ENCODE peak calls at places on chromosome 3, in ten cellular contexts. One of them, this sample, is unnamed. For H3K27me3, the result is how much of the 10 kb centered on the place peaks cover.

GRCh38 chr3:45139372-45139894 is 6.7 kb downstream of the CDCP1 start:
- DNase-seq in pancreas: no peak
- DNase-seq in stomach: no peak
- DNase-seq in heart right ventricle: no peak
- DNase-seq in CD8-positive, alpha-beta T cell: no peak
- DNase-seq in upper lobe of right lung: no peak
- DNase-seq in cardiac muscle cell: no peak
- DNase-seq in left ventricle myocardium inferior: no peak
- DNase-seq in mammary epithelial cell: no peak
- DNase-seq in tibial nerve: peak
- DNase-seq in this sample: no peak

GRCh38 chr3:182201769-182202168 is 490.0 kb downstream of the SOX2 start:
- DNase-seq in pancreas: no peak
- DNase-seq in mammary epithelial cell: no peak
- DNase-seq in tibial nerve: no peak
- DNase-seq in left ventricle myocardium inferior: no peak
- DNase-seq in CD8-positive, alpha-beta T cell: no peak
- DNase-seq in upper lobe of right lung: no peak
- DNase-seq in cardiac muscle cell: no peak
- DNase-seq in heart right ventricle: no peak
- DNase-seq in stomach: no peak
- DNase-seq in this sample: no peak

GRCh38 chr3:150308481-150308918 is 99.6 kb upstream of the TSC22D2 start:
- DNase-seq in cardiac muscle cell: no peak
- DNase-seq in pancreas: no peak
- DNase-seq in stomach: peak
- DNase-seq in upper lobe of right lung: no peak
- DNase-seq in heart right ventricle: no peak
- DNase-seq in CD8-positive, alpha-beta T cell: no peak
- DNase-seq in tibial nerve: no peak
- DNase-seq in mammary epithelial cell: no peak
- DNase-seq in left ventricle myocardium inferior: no peak
- DNase-seq in this sample: no peak

GRCh38 chr3:126746395-126747177 is 42.5 kb downstream of the CHCHD6 start:
- DNase-seq in heart right ventricle: peak
- DNase-seq in upper lobe of right lung: peak
- DNase-seq in mammary epithelial cell: peak
- DNase-seq in CD8-positive, alpha-beta T cell: no peak
- DNase-seq in pancreas: no peak
- DNase-seq in cardiac muscle cell: peak
- DNase-seq in left ventricle myocardium inferior: peak
- DNase-seq in tibial nerve: peak
- DNase-seq in stomach: peak
- DNase-seq in this sample: no peak

GRCh38 chr3:17195856-17196604 is 311.3 kb downstream of the PLCL2 start:
- DNase-seq in CD8-positive, alpha-beta T cell: no peak
- DNase-seq in tibial nerve: no peak
- DNase-seq in pancreas: no peak
- DNase-seq in left ventricle myocardium inferior: no peak
- DNase-seq in cardiac muscle cell: peak
- DNase-seq in stomach: no peak
- DNase-seq in heart right ventricle: no peak
- DNase-seq in mammary epithelial cell: no peak
- DNase-seq in upper lobe of right lung: no peak
- DNase-seq in this sample: no peak

GRCh38 chr3:22835041-22835440 is 368.1 kb upstream of the UBE2E2 start:
- DNase-seq in heart right ventricle: no peak
- DNase-seq in cardiac muscle cell: no peak
- DNase-seq in left ventricle myocardium inferior: no peak
- DNase-seq in CD8-positive, alpha-beta T cell: no peak
- DNase-seq in pancreas: no peak
- DNase-seq in tibial nerve: no peak
- DNase-seq in upper lobe of right lung: no peak
- DNase-seq in mammary epithelial cell: peak
- DNase-seq in stomach: no peak
- DNase-seq in this sample: no peak

GRCh38 chr3:132984181-132984580 is 54.0 kb upstream of the TMEM108 start:
- DNase-seq in pancreas: no peak
- DNase-seq in mammary epithelial cell: no peak
- DNase-seq in upper lobe of right lung: no peak
- DNase-seq in tibial nerve: peak
- DNase-seq in heart right ventricle: no peak
- DNase-seq in left ventricle myocardium inferior: no peak
- DNase-seq in CD8-positive, alpha-beta T cell: no peak
- DNase-seq in stomach: no peak
- DNase-seq in cardiac muscle cell: no peak
- DNase-seq in this sample: no peak

GRCh38 chr3:169929830-169930519 is 18.6 kb downstream of the SAMD7 start:
- DNase-seq in upper lobe of right lung: no peak
- DNase-seq in heart right ventricle: no peak
- DNase-seq in left ventricle myocardium inferior: no peak
- DNase-seq in tibial nerve: no peak
- DNase-seq in stomach: no peak
- DNase-seq in CD8-positive, alpha-beta T cell: no peak
- DNase-seq in cardiac muscle cell: no peak
- DNase-seq in mammary epithelial cell: no peak
- DNase-seq in pancreas: no peak
- DNase-seq in this sample: no peak

GRCh38 chr3:159936541-159936940 is 52.1 kb upstream of the IL12A start:
- DNase-seq in tibial nerve: no peak
- DNase-seq in upper lobe of right lung: no peak
- DNase-seq in stomach: no peak
- DNase-seq in pancreas: no peak
- DNase-seq in heart right ventricle: no peak
- DNase-seq in cardiac muscle cell: no peak
- DNase-seq in left ventricle myocardium inferior: no peak
- DNase-seq in mammary epithelial cell: no peak
- DNase-seq in CD8-positive, alpha-beta T cell: no peak
- DNase-seq in this sample: no peak

GRCh38 chr3:174620138-174620537 is 239.0 kb upstream of the NAALADL2 start:
- DNase-seq in CD8-positive, alpha-beta T cell: no peak
- DNase-seq in tibial nerve: no peak
- DNase-seq in upper lobe of right lung: no peak
- DNase-seq in pancreas: no peak
- DNase-seq in mammary epithelial cell: peak
- DNase-seq in cardiac muscle cell: no peak
- DNase-seq in stomach: no peak
- DNase-seq in heart right ventricle: no peak
- DNase-seq in left ventricle myocardium inferior: no peak
- DNase-seq in this sample: no peak
- TF ChIP-seq CTCF in CD8-positive, alpha-beta T cell: no peak
- TF ChIP-seq CTCF in tibial nerve: no peak
- TF ChIP-seq CTCF in upper lobe of right lung: no peak
- TF ChIP-seq CTCF in pancreas: no peak
- TF ChIP-seq CTCF in mammary epithelial cell: peak
- TF ChIP-seq CTCF in cardiac muscle cell: peak
- TF ChIP-seq CTCF in stomach: no peak
- TF ChIP-seq CTCF in heart right ventricle: no peak
- TF ChIP-seq CTCF in left ventricle myocardium inferior: peak
- TF ChIP-seq CTCF in this sample: peak

GRCh38 chr3:198107840-198108734 is 148.1 kb downstream of the LMLN start:
- DNase-seq in tibial nerve: no peak
- DNase-seq in CD8-positive, alpha-beta T cell: no peak
- DNase-seq in heart right ventricle: no peak
- DNase-seq in mammary epithelial cell: no peak
- DNase-seq in pancreas: no peak
- DNase-seq in left ventricle myocardium inferior: no peak
- DNase-seq in stomach: no peak
- DNase-seq in cardiac muscle cell: no peak
- DNase-seq in upper lobe of right lung: no peak
- DNase-seq in this sample: no peak

GRCh38 chr3:198108756-198109155 is 148.7 kb downstream of the LMLN start:
- DNase-seq in stomach: no peak
- DNase-seq in pancreas: no peak
- DNase-seq in upper lobe of right lung: no peak
- DNase-seq in left ventricle myocardium inferior: no peak
- DNase-seq in cardiac muscle cell: no peak
- DNase-seq in mammary epithelial cell: no peak
- DNase-seq in heart right ventricle: no peak
- DNase-seq in CD8-positive, alpha-beta T cell: no peak
- DNase-seq in tibial nerve: no peak
- DNase-seq in this sample: no peak

GRCh38 chr3:198112031-198112430 is 152.0 kb downstream of the LMLN start:
- DNase-seq in upper lobe of right lung: no peak
- DNase-seq in tibial nerve: no peak
- DNase-seq in CD8-positive, alpha-beta T cell: no peak
- DNase-seq in heart right ventricle: no peak
- DNase-seq in mammary epithelial cell: no peak
- DNase-seq in stomach: no peak
- DNase-seq in pancreas: no peak
- DNase-seq in cardiac muscle cell: no peak
- DNase-seq in left ventricle myocardium inferior: no peak
- DNase-seq in this sample: no peak

GRCh38 chr3:198109883-198110282 is 149.9 kb downstream of the LMLN start:
- DNase-seq in mammary epithelial cell: no peak
- DNase-seq in stomach: no peak
- DNase-seq in left ventricle myocardium inferior: no peak
- DNase-seq in pancreas: no peak
- DNase-seq in cardiac muscle cell: no peak
- DNase-seq in upper lobe of right lung: no peak
- DNase-seq in CD8-positive, alpha-beta T cell: no peak
- DNase-seq in tibial nerve: no peak
- DNase-seq in heart right ventricle: no peak
- DNase-seq in this sample: no peak

DNA sequence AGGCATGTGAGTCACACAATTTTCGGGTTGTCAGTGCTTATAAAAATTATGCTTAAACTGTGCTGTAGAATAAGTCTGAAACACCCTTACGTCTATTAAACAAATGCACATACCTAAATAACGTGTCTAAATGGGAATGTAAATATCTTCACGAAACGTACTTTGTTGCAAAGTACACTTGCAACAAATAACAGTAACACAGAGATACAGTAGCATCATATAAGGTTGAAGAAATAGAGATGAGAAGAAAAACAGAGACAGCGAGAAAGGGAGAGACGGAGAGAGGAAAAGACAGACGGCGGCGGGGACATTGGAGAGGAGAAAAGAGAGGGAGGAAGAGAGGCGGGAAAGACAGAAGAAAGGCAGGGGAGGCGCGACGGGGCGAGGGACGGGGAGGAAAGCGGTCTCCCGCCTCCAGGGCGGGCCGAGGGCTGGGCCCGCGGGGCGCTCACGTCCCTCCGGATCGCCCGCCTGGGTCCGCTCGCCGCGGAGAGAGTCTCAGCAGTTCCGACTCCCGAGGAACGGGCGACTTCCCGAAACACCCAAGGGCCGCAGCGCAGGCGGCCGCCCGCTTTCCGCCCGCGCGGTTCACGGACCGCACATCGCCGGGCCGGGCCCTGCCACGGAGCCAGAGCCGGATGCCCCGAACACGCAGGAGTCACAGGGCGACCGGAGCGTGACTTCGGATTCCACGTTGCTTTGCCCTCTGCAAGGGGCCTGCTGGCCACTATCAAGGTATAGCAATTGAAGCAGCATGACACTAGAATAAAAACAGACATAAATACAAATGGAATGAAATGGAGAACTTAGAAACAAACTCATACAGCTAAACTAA is 153.4 kb downstream of the LMLN start:
- DNase-seq in tibial nerve: no peak
- DNase-seq in stomach: no peak
- DNase-seq in pancreas: no peak
- DNase-seq in heart right ventricle: peak
- DNase-seq in cardiac muscle cell: peak
- DNase-seq in mammary epithelial cell: no peak
- DNase-seq in upper lobe of right lung: no peak
- DNase-seq in left ventricle myocardium inferior: no peak
- DNase-seq in CD8-positive, alpha-beta T cell: no peak
- DNase-seq in this sample: no peak
- H3K27me3 ChIP-seq in tibial nerve: under half
- H3K27me3 ChIP-seq in stomach: half or more
- H3K27me3 ChIP-seq in pancreas: under half
- H3K27me3 ChIP-seq in heart right ventricle: half or more
- H3K27me3 ChIP-seq in cardiac muscle cell: half or more
- H3K27me3 ChIP-seq in mammary epithelial cell: under half
- H3K27me3 ChIP-seq in upper lobe of right lung: half or more
- H3K27me3 ChIP-seq in left ventricle myocardium inferior: half or more
- H3K27me3 ChIP-seq in CD8-positive, alpha-beta T cell: under half
- H3K27me3 ChIP-seq in this sample: under half

DNA sequence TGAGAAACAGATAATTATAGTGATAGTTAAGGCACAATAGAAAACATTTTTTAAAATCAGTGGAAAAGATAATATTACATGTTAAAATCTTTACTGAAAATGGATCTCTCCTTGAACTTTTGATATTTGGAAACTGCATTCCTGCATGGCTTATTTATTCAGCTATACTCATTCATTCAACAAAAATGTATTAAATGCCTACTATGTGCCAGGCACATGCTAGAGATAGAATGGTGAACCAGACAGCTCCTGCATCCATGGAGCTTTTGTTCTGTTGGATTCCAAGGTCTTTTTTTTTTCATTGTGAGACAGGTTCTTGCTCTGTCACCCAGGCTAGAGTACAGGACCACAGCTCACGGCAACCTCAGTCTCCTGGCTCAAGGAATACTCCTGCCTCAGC is 4.5 kb downstream of the PXK start:
- DNase-seq in tibial nerve: no peak
- DNase-seq in stomach: no peak
- DNase-seq in heart right ventricle: no peak
- DNase-seq in CD8-positive, alpha-beta T cell: no peak
- DNase-seq in mammary epithelial cell: no peak
- DNase-seq in pancreas: no peak
- DNase-seq in cardiac muscle cell: no peak
- DNase-seq in upper lobe of right lung: no peak
- DNase-seq in left ventricle myocardium inferior: no peak
- DNase-seq in this sample: no peak
- H3K27ac ChIP-seq in tibial nerve: no peak
- H3K27ac ChIP-seq in stomach: no peak
- H3K27ac ChIP-seq in heart right ventricle: no peak
- H3K27ac ChIP-seq in CD8-positive, alpha-beta T cell: no peak
- H3K27ac ChIP-seq in mammary epithelial cell: no peak
- H3K27ac ChIP-seq in pancreas: no peak
- H3K27ac ChIP-seq in cardiac muscle cell: no peak
- H3K27ac ChIP-seq in upper lobe of right lung: no peak
- H3K27ac ChIP-seq in left ventricle myocardium inferior: no peak
- H3K27ac ChIP-seq in this sample: peak

GRCh38 chr3:187146389-187146788 is 7.1 kb upstream of the RPL39L start:
- DNase-seq in heart right ventricle: no peak
- DNase-seq in left ventricle myocardium inferior: no peak
- DNase-seq in stomach: no peak
- DNase-seq in pancreas: no peak
- DNase-seq in tibial nerve: no peak
- DNase-seq in mammary epithelial cell: no peak
- DNase-seq in CD8-positive, alpha-beta T cell: no peak
- DNase-seq in upper lobe of right lung: no peak
- DNase-seq in cardiac muscle cell: no peak
- DNase-seq in this sample: no peak

GRCh38 chr3:187150186-187150585 is 10.9 kb upstream of the RPL39L start:
- DNase-seq in CD8-positive, alpha-beta T cell: no peak
- DNase-seq in pancreas: no peak
- DNase-seq in left ventricle myocardium inferior: no peak
- DNase-seq in heart right ventricle: no peak
- DNase-seq in stomach: no peak
- DNase-seq in tibial nerve: no peak
- DNase-seq in mammary epithelial cell: no peak
- DNase-seq in upper lobe of right lung: no peak
- DNase-seq in cardiac muscle cell: no peak
- DNase-seq in this sample: no peak

DNA sequence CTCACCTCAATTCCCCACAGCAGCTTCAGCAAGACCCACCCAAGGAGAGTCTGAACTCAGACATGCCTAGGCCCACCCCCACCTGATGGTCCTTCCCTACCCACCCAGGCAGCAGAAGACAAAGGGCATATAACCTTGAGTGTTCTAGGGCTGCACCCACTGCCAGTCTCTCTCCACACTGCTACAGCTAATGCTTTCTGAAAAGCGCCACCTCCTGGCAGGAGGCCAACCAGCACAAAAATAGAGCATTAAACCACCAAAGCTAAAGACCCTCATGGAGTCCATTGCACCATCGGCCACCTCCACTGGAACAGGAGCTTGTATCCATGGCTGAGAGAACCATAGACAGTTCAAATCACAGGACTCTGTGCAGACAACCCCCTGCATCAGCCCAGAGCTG is 11.3 kb upstream of the RPL39L start:
- DNase-seq in pancreas: no peak
- DNase-seq in left ventricle myocardium inferior: no peak
- DNase-seq in tibial nerve: no peak
- DNase-seq in upper lobe of right lung: no peak
- DNase-seq in stomach: peak
- DNase-seq in heart right ventricle: no peak
- DNase-seq in cardiac muscle cell: no peak
- DNase-seq in CD8-positive, alpha-beta T cell: peak
- DNase-seq in mammary epithelial cell: no peak
- DNase-seq in this sample: no peak
- TF ChIP-seq CTCF in pancreas: no peak
- TF ChIP-seq CTCF in left ventricle myocardium inferior: no peak
- TF ChIP-seq CTCF in tibial nerve: no peak
- TF ChIP-seq CTCF in upper lobe of right lung: peak
- TF ChIP-seq CTCF in stomach: no peak
- TF ChIP-seq CTCF in heart right ventricle: no peak
- TF ChIP-seq CTCF in cardiac muscle cell: peak
- TF ChIP-seq CTCF in CD8-positive, alpha-beta T cell: peak
- TF ChIP-seq CTCF in mammary epithelial cell: peak
- TF ChIP-seq CTCF in this sample: no peak

This sample was measured in dorsolateral prefrontal cortex.